ENCODE peak calls at places on chromosomes 11 and 22, in six cellular contexts. O is upper lobe of left lung; Y is endothelial cell; C is Daoy; A is occipital lobe; L is stimulated activated naive CD8-positive, alpha-beta T cell treated with anti-CD3 and anti-CD28 coated beads, Interleukin-15, amount 100 ng/mL, for 72 hours. W is an unnamed sample.

GRCh38 chr11:108854366-108854765 is 189.5 kb downstream of the DDX10 start:
- DNase-seq in O (no peak), Y (no peak), C (no peak), A (no peak), L (no peak), W (no peak)

GRCh38 chr22:25508161-25508560 is 56.3 kb upstream of the GRK3 start:
- DNase-seq in O (no peak), Y (no peak), C (no peak), A (no peak), L (no peak), W (no peak)

GRCh38 chr11:71999360-71999759 is 651 bp downstream of the IL18BP start:
- DNase-seq in O (no peak), Y (no peak), C (no peak), A (no peak), L (no peak), W (no peak)

GRCh38 chr22:45318558-45319318 is 9.0 kb downstream of the FAM118A start:
- DNase-seq in O (no peak), Y (no peak), C (peak; percentile 60), A (no peak), L (peak; percentile 86), W (no peak)

GRCh38 chr11:57647960-57648776 is 1.5 kb downstream of the YPEL4 start:
- DNase-seq in O (no peak), Y (no peak), C (peak; percentile 38), A (peak; percentile 51), L (no peak), W (no peak)

GRCh38 chr11:55966391-55966790 is 3.4 kb downstream of the OR10AG1 start:
- DNase-seq in O (no peak), Y (no peak), C (no peak), A (no peak), L (no peak), W (no peak)

GRCh38 chr11:3094223-3094824 is 37.1 kb upstream of the CARS1 start:
- DNase-seq in O (peak; percentile 61), Y (no peak), C (no peak), A (no peak), L (no peak), W (no peak)

GRCh38 chr22:36829370-36830002 is 12.7 kb upstream of the PVALB start:
- DNase-seq in O (no peak), Y (no peak), C (no peak), A (no peak), L (no peak), W (no peak)

GRCh38 chr11:131295986-131296385 is 74.4 kb upstream of the NTM start:
- DNase-seq in O (no peak), Y (no peak), C (no peak), A (peak; percentile 21), L (no peak), W (no peak)

GRCh38 chr22:50641696-50642607 is 14.0 kb upstream of the ARSA start:
- DNase-seq in O (peak; percentile 77), Y (no peak), C (no peak), A (no peak), L (no peak), W (peak; percentile 53)